ENCODE peak calls at places on chromosomes 6 and 20, in ten cellular contexts. One of them, this sample, is unnamed.

GRCh38 chr20:36454664-36455427 is 86.5 kb upstream of the MYL9 start:
- DNase-seq in prostate gland: no peak
- DNase-seq in breast epithelium: peak
- DNase-seq in HCT116: no peak
- DNase-seq in esophagus squamous epithelium: no peak
- DNase-seq in Peyer's patch: no peak
- DNase-seq in gastrocnemius medialis: no peak
- DNase-seq in tibial nerve: no peak
- DNase-seq in uterus: no peak
- DNase-seq in sigmoid colon: no peak
- DNase-seq in this sample: peak

GRCh38 chr6:39225946-39226437 is 3.3 kb downstream of the KCNK5 start:
- DNase-seq in sigmoid colon: no peak
- DNase-seq in gastrocnemius medialis: no peak
- DNase-seq in Peyer's patch: peak
- DNase-seq in breast epithelium: no peak
- DNase-seq in prostate gland: no peak
- DNase-seq in HCT116: no peak
- DNase-seq in tibial nerve: no peak
- DNase-seq in esophagus squamous epithelium: no peak
- DNase-seq in uterus: no peak
- DNase-seq in this sample: no peak

GRCh38 chr6:111681856-111682255 is 76.2 kb upstream of the TRAF3IP2 start:
- DNase-seq in esophagus squamous epithelium: no peak
- DNase-seq in sigmoid colon: no peak
- DNase-seq in uterus: no peak
- DNase-seq in Peyer's patch: no peak
- DNase-seq in HCT116: no peak
- DNase-seq in breast epithelium: no peak
- DNase-seq in gastrocnemius medialis: no peak
- DNase-seq in prostate gland: no peak
- DNase-seq in tibial nerve: no peak
- DNase-seq in this sample: no peak

GRCh38 chr6:126955621-126956020 is 162.8 kb upstream of the RSPO3 start:
- DNase-seq in Peyer's patch: no peak
- DNase-seq in prostate gland: no peak
- DNase-seq in esophagus squamous epithelium: no peak
- DNase-seq in uterus: no peak
- DNase-seq in gastrocnemius medialis: no peak
- DNase-seq in HCT116: no peak
- DNase-seq in breast epithelium: no peak
- DNase-seq in sigmoid colon: no peak
- DNase-seq in tibial nerve: no peak
- DNase-seq in this sample: no peak

GRCh38 chr6:33419580-33420492 is at the start of gene SYNGAP1:
- DNase-seq in esophagus squamous epithelium: no peak
- DNase-seq in prostate gland: no peak
- DNase-seq in breast epithelium: no peak
- DNase-seq in gastrocnemius medialis: no peak
- DNase-seq in tibial nerve: peak
- DNase-seq in HCT116: no peak
- DNase-seq in sigmoid colon: peak
- DNase-seq in uterus: peak
- DNase-seq in Peyer's patch: no peak
- DNase-seq in this sample: peak

GRCh38 chr6:53300656-53301551 is 47.8 kb downstream of the ELOVL5 start:
- DNase-seq in gastrocnemius medialis: no peak
- DNase-seq in tibial nerve: no peak
- DNase-seq in esophagus squamous epithelium: no peak
- DNase-seq in sigmoid colon: no peak
- DNase-seq in uterus: no peak
- DNase-seq in prostate gland: peak
- DNase-seq in breast epithelium: no peak
- DNase-seq in Peyer's patch: no peak
- DNase-seq in HCT116: no peak
- DNase-seq in this sample: peak

GRCh38 chr20:51340451-51340840 is 202.1 kb downstream of the NFATC2 start:
- DNase-seq in gastrocnemius medialis: no peak
- DNase-seq in breast epithelium: no peak
- DNase-seq in esophagus squamous epithelium: no peak
- DNase-seq in tibial nerve: no peak
- DNase-seq in prostate gland: no peak
- DNase-seq in sigmoid colon: no peak
- DNase-seq in uterus: no peak
- DNase-seq in HCT116: no peak
- DNase-seq in Peyer's patch: no peak
- DNase-seq in this sample: no peak

GRCh38 chr6:123808556-123808955 is 4.9 kb downstream of the NKAIN2 start:
- DNase-seq in gastrocnemius medialis: no peak
- DNase-seq in breast epithelium: peak
- DNase-seq in uterus: no peak
- DNase-seq in prostate gland: no peak
- DNase-seq in Peyer's patch: no peak
- DNase-seq in tibial nerve: no peak
- DNase-seq in sigmoid colon: no peak
- DNase-seq in HCT116: no peak
- DNase-seq in esophagus squamous epithelium: no peak
- DNase-seq in this sample: no peak

DNA sequence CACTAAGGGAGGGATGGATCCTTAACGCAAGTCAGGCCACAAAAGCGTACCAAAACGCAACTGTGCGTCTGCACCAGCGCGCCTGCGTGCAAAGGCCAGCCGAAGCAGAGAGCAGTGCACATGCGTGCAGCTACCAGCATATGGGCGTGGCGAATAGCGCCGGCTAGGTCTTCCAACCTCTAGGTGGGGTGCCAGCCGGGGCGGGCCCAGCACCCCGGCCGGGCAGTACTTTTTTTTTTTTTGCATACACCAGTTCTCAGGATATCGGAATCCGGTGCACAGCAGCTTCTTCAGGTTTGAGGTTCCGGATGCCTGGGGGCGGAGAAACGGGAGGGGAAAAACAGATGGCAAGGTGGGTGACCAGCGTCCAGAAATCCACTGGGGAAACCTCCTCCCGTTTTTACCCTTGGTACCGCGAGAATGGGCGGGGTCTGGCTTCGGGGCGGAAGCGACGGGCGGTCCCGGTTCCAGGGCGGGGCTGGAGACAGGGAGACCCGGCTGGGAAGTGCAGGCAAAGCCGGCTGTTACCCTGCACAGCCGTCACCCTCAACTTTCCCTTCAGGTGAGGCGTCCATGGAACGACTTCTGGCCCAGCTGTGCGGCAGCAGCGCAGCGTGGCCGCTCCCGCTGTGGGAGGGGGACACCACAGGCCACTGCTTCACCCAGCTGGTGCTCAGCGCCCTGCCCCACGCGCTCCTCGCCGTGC is at the start of gene ABCC10:
- DNase-seq in Peyer's patch: peak
- DNase-seq in breast epithelium: peak
- DNase-seq in sigmoid colon: peak
- DNase-seq in uterus: peak
- DNase-seq in prostate gland: peak
- DNase-seq in HCT116: peak
- DNase-seq in gastrocnemius medialis: peak
- DNase-seq in tibial nerve: peak
- DNase-seq in esophagus squamous epithelium: peak
- DNase-seq in this sample: peak
- TF ChIP-seq POLR2A in Peyer's patch: peak
- TF ChIP-seq POLR2A in breast epithelium: no peak
- TF ChIP-seq POLR2A in sigmoid colon: peak
- TF ChIP-seq POLR2A in uterus: peak
- TF ChIP-seq POLR2A in prostate gland: peak
- TF ChIP-seq POLR2A in HCT116: peak
- TF ChIP-seq POLR2A in gastrocnemius medialis: peak
- TF ChIP-seq POLR2A in tibial nerve: no peak
- TF ChIP-seq POLR2A in esophagus squamous epithelium: peak
- TF ChIP-seq POLR2A in this sample: peak

GRCh38 chr6:162852810-162853577 is 125.2 kb downstream of the PACRG start:
- DNase-seq in tibial nerve: no peak
- DNase-seq in uterus: no peak
- DNase-seq in breast epithelium: no peak
- DNase-seq in esophagus squamous epithelium: no peak
- DNase-seq in Peyer's patch: no peak
- DNase-seq in sigmoid colon: no peak
- DNase-seq in gastrocnemius medialis: no peak
- DNase-seq in prostate gland: no peak
- DNase-seq in HCT116: no peak
- DNase-seq in this sample: no peak

GRCh38 chr6:162857321-162857720 is 129.5 kb downstream of the PACRG start:
- DNase-seq in esophagus squamous epithelium: no peak
- DNase-seq in sigmoid colon: no peak
- DNase-seq in breast epithelium: no peak
- DNase-seq in gastrocnemius medialis: no peak
- DNase-seq in prostate gland: no peak
- DNase-seq in tibial nerve: no peak
- DNase-seq in Peyer's patch: no peak
- DNase-seq in uterus: no peak
- DNase-seq in HCT116: no peak
- DNase-seq in this sample: no peak

GRCh38 chr6:162854228-162854627 is 126.5 kb downstream of the PACRG start:
- DNase-seq in prostate gland: no peak
- DNase-seq in Peyer's patch: no peak
- DNase-seq in esophagus squamous epithelium: no peak
- DNase-seq in HCT116: no peak
- DNase-seq in tibial nerve: no peak
- DNase-seq in breast epithelium: no peak
- DNase-seq in sigmoid colon: no peak
- DNase-seq in gastrocnemius medialis: no peak
- DNase-seq in uterus: no peak
- DNase-seq in this sample: no peak

GRCh38 chr6:162854734-162855191 is 127.0 kb downstream of the PACRG start:
- DNase-seq in sigmoid colon: no peak
- DNase-seq in gastrocnemius medialis: no peak
- DNase-seq in Peyer's patch: no peak
- DNase-seq in tibial nerve: no peak
- DNase-seq in prostate gland: no peak
- DNase-seq in HCT116: no peak
- DNase-seq in breast epithelium: no peak
- DNase-seq in esophagus squamous epithelium: no peak
- DNase-seq in uterus: no peak
- DNase-seq in this sample: no peak

DNA sequence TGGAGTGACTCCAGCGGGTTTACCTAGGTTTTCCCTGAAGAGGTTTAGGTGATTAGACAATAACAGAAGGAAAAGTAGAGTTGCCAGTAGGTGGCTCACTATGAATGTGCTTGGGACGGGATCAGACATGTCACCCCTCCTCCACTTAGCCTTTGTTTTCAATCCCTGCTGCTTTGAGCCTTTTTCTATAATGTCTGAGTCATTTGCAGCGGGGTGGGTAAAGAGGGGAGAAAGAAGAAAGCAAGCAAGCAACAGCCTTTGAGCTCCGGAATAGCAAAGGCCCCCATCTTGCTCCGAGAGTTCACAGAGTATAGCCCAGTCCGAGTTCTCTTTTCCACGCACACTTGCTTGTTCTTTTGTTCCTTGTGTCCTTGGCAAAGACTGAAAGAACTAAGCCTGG is 129.1 kb downstream of the PACRG start:
- DNase-seq in gastrocnemius medialis: no peak
- DNase-seq in prostate gland: peak
- DNase-seq in HCT116: peak
- DNase-seq in Peyer's patch: no peak
- DNase-seq in uterus: no peak
- DNase-seq in tibial nerve: peak
- DNase-seq in breast epithelium: peak
- DNase-seq in esophagus squamous epithelium: no peak
- DNase-seq in sigmoid colon: peak
- DNase-seq in this sample: peak
- H3K27ac ChIP-seq in gastrocnemius medialis: peak
- H3K27ac ChIP-seq in prostate gland: no peak
- H3K27ac ChIP-seq in HCT116: no peak
- H3K27ac ChIP-seq in Peyer's patch: no peak
- H3K27ac ChIP-seq in uterus: no peak
- H3K27ac ChIP-seq in tibial nerve: peak
- H3K27ac ChIP-seq in breast epithelium: peak
- H3K27ac ChIP-seq in esophagus squamous epithelium: peak
- H3K27ac ChIP-seq in sigmoid colon: peak
- H3K27ac ChIP-seq in this sample: peak

DNA sequence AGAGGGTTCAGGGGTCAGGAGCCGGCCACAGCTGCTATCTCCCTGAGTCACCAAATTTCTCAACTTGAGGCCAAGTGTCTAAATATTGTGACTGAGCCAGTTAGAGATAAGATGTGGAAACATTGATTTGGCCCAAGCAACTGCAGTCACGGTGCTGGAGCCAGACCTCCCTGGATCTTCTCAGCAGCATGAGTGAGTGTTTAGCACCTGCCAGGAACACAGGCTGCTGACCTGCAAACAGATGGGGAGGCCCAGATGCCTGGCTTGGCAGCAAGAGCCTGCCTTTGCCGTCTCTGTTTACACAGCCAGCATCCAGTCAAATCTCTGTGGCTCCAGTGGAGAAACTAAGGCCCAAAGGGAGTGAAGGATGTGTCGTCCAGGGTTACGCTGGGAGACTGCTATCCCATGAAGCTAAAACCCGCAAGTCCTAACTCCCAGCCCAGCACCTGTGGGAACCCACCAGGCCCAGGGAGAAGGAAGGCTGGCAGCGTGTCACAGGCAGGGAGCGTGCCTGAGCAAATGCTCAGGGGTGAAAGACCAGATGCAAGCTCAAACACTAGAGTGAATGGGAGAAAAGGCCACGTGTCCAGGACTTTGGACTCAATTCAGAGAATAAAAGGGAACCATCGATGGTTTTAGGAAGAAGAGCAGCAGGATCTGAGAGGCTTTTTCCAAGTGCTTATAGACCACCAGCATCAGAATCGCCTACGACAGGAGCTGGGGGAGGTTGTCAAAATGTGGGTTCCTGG is 15.9 kb upstream of the PTGIS start:
- DNase-seq in tibial nerve: peak
- DNase-seq in Peyer's patch: peak
- DNase-seq in prostate gland: peak
- DNase-seq in uterus: peak
- DNase-seq in HCT116: no peak
- DNase-seq in esophagus squamous epithelium: no peak
- DNase-seq in sigmoid colon: peak
- DNase-seq in breast epithelium: peak
- DNase-seq in gastrocnemius medialis: peak
- DNase-seq in this sample: peak
- TF ChIP-seq POLR2A in tibial nerve: no peak
- TF ChIP-seq POLR2A in Peyer's patch: peak
- TF ChIP-seq POLR2A in prostate gland: no peak
- TF ChIP-seq POLR2A in uterus: peak
- TF ChIP-seq POLR2A in HCT116: no peak
- TF ChIP-seq POLR2A in esophagus squamous epithelium: no peak
- TF ChIP-seq POLR2A in sigmoid colon: no peak
- TF ChIP-seq POLR2A in breast epithelium: no peak
- TF ChIP-seq POLR2A in gastrocnemius medialis: no peak
- TF ChIP-seq POLR2A in this sample: no peak

DNA sequence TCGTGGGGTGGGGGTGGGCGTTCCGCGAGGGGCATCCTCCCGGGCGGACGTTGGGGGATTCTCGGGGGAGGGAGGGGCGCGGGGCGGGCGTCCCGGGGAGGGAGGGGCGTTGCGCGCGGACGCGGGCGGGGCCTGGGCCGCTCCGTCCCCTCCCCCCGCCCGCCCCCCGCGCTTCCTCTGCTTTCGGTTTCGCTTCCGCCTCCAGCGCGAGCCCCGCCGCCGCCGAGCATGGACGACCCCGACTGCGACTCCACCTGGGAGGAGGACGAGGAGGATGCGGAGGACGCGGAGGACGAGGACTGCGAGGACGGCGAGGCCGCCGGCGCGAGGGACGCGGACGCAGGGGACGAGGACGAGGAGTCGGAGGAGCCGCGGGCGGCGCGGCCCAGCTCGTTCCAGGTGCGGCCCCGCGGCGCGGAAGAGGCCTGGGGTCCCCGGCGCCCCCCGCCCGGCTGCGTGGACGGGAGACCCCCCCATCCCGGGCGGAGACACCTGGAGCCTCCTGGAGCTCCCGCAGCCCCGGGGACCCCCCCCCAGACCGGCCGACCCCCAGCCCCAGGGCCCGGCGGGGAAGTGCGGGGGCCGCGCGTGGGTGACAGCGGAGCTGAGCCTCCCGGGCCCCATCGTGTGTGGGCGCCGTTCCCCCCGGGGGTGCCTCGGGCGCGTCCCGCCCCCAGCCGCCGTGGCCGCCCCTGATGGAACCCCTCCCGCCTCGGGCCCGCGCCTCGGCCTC is at the start of gene OGFR:
- DNase-seq in prostate gland: peak
- DNase-seq in breast epithelium: no peak
- DNase-seq in uterus: peak
- DNase-seq in gastrocnemius medialis: no peak
- DNase-seq in tibial nerve: peak
- DNase-seq in Peyer's patch: peak
- DNase-seq in sigmoid colon: peak
- DNase-seq in HCT116: no peak
- DNase-seq in esophagus squamous epithelium: no peak
- DNase-seq in this sample: no peak
- H3K27ac ChIP-seq in prostate gland: peak
- H3K27ac ChIP-seq in breast epithelium: peak
- H3K27ac ChIP-seq in uterus: peak
- H3K27ac ChIP-seq in gastrocnemius medialis: peak
- H3K27ac ChIP-seq in tibial nerve: peak
- H3K27ac ChIP-seq in Peyer's patch: peak
- H3K27ac ChIP-seq in sigmoid colon: peak
- H3K27ac ChIP-seq in HCT116: peak
- H3K27ac ChIP-seq in esophagus squamous epithelium: peak
- H3K27ac ChIP-seq in this sample: peak

This sample was measured in adrenal gland.